ENCODE peak calls at places on chromosomes 7 and 10, in eight cellular contexts. P is lower lobe of right lung, K is heart right ventricle, Z is neural progenitor cell, I is ascending aorta, E is K562, M is uterus, F is mammary epithelial cell. D is an unnamed sample.

GRCh38 chr7:80039255-80039884 is 95.3 kb upstream of the GNAI1 start:
- DNase-seq in P (no peak), K (no peak), Z (no peak), I (no peak), E (no peak), M (no peak), F (no peak), D (no peak)

GRCh38 chr7:105990726-105991465 is 27.8 kb downstream of the CDHR3 start:
- DNase-seq in P (no peak), K (no peak), Z (peak; percentile 63), I (no peak), E (peak; percentile 30), M (peak; percentile 31), F (no peak), D (no peak)

GRCh38 chr7:3862774-3863173 is 561.7 kb downstream of the SDK1 start:
- DNase-seq in P (no peak), K (no peak), Z (peak; percentile 15), I (no peak), E (no peak), M (no peak), F (no peak), D (no peak)

GRCh38 chr7:6656413-6656812 is 19.3 kb downstream of the ZNF316 start:
- DNase-seq in P (no peak), K (no peak), Z (no peak), I (no peak), E (no peak), M (no peak), F (no peak), D (no peak)

GRCh38 chr7:111029574-111030357 is 61.2 kb upstream of the LRRN3 start:
- DNase-seq in P (no peak), K (no peak), Z (no peak), I (no peak), E (peak; percentile 7), M (no peak), F (no peak), D (no peak)

GRCh38 chr10:43037942-43038782 is 38.7 kb upstream of the RET start:
- DNase-seq in P (no peak), K (no peak), Z (no peak), I (peak; percentile 53), E (no peak), M (no peak), F (no peak), D (no peak)

GRCh38 chr7:134395604-134396003 is 63.3 kb downstream of the AKR1B1 start:
- DNase-seq in P (no peak), K (no peak), Z (no peak), I (no peak), E (no peak), M (no peak), F (no peak), D (no peak)

GRCh38 chr10:3455385-3456334 is 283.1 kb upstream of the PITRM1 start:
- DNase-seq in P (no peak), K (no peak), Z (no peak), I (no peak), E (no peak), M (no peak), F (peak; percentile 62), D (no peak)

GRCh38 chr10:72809033-72809432 is 84.5 kb upstream of the OIT3 start:
- DNase-seq in P (no peak), K (no peak), Z (no peak), I (no peak), E (no peak), M (no peak), F (no peak), D (no peak)

GRCh38 chr7:124738639-124739038 is 27.0 kb downstream of the GPR37 start:
- DNase-seq in P (no peak), K (no peak), Z (no peak), I (no peak), E (no peak), M (no peak), F (no peak), D (no peak)

DNA sequence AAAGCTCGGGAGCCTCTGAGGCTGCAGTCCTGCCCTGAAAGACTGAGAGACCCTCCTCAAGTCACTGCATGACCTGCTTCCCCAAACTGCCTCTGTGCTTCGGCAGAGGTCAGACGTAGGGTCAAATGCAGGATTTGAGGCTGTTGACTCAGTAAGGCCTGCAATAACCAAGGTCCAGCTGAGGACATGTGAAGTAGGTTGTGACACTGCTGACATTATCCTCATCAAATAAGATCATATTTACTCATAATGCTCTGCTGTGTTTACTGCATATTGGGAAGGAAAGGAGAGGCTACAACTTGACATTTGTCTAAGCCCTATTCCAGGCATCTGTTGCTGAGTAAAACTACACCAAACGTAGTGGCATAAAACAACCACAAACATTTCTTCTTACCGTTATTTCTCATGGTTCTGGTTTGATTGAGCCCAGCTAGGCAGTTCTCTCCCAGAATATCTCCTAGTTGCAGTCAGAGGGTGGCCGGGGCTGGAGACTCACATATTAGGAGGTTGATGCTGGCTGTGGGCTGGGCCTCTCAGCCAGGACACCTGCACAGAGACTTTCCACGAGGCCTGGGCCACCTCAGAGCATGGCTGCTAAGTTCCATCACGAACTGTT is 122.1 kb upstream of the STK17A start:
- DNase-seq in P (no peak), K (no peak), Z (no peak), I (no peak), E (no peak), M (no peak), F (no peak), D (no peak)
- H3K27me3 ChIP-seq in P (peaks cover 4% of the 10 kb centered on the region), K (no peaks in the 10 kb centered on the region), Z (no peaks in the 10 kb centered on the region), I (no peaks in the 10 kb centered on the region), E (peaks cover 47% of the 10 kb centered on the region), M (no peaks in the 10 kb centered on the region), F (no peaks in the 10 kb centered on the region), D (no peaks in the 10 kb centered on the region)

DNA sequence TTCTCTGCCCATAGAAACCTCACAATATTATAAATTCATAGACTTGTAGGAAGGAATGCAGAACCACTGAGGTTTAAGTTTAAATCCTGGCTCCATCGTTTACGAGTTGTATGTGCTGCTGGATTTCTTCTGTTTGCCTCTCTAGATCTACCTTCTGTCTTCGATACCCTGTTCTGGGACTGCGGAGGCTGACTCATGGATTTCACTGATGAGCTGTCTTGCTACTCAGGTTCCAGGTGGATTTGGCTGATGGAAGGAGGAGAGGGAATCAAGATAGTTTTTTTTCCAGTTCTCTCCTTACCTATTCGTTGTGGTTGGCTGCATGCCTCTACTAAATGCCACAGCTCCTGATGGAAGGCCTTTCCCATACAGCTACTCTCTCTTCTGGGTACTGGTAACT is 375.8 kb downstream of the REEP3 start:
- DNase-seq in P (no peak), K (no peak), Z (no peak), I (no peak), E (no peak), M (no peak), F (no peak), D (no peak)
- TF ChIP-seq CTCF in P (no peak), K (no peak), Z (no peak), I (no peak), E (no peak), M (no peak), F (no peak), D (no peak)

GRCh38 chr7:1349351-1349761 is 109.9 kb downstream of the MICALL2 start:
- DNase-seq in P (peak; percentile 28), K (no peak), Z (no peak), I (no peak), E (no peak), M (no peak), F (no peak), D (no peak)

GRCh38 chr7:1348096-1348835 is 111.0 kb downstream of the MICALL2 start:
- DNase-seq in P (peak; percentile 28), K (no peak), Z (no peak), I (no peak), E (no peak), M (no peak), F (no peak), D (no peak)

GRCh38 chr7:1346533-1346805 is 112.8 kb downstream of the MICALL2 start:
- DNase-seq in P (peak; percentile 35), K (no peak), Z (no peak), I (no peak), E (no peak), M (no peak), F (no peak), D (no peak)

GRCh38 chr7:1346851-1347250 is 112.4 kb downstream of the MICALL2 start:
- DNase-seq in P (peak; percentile 35), K (no peak), Z (no peak), I (no peak), E (no peak), M (no peak), F (no peak), D (no peak)

GRCh38 chr7:1348836-1349335 is 110.4 kb downstream of the MICALL2 start:
- DNase-seq in P (peak; percentile 11), K (no peak), Z (no peak), I (no peak), E (no peak), M (no peak), F (no peak), D (no peak)
- H3K27me3 ChIP-seq in P (peaks cover 59% of the 10 kb centered on the region), K (peaks cover 62% of the 10 kb centered on the region), Z (no peaks in the 10 kb centered on the region), I (no peaks in the 10 kb centered on the region), E (peaks cover 81% of the 10 kb centered on the region), M (no peaks in the 10 kb centered on the region), F (peaks cover 4% of the 10 kb centered on the region), D (no peaks in the 10 kb centered on the region)

GRCh38 chr10:132004052-132004451 is 22.3 kb upstream of the BNIP3 start:
- DNase-seq in P (no peak), K (no peak), Z (no peak), I (no peak), E (no peak), M (no peak), F (no peak), D (no peak)

GRCh38 chr10:131998845-131999681 is 17.3 kb upstream of the BNIP3 start:
- DNase-seq in P (no peak), K (no peak), Z (no peak), I (no peak), E (peak; percentile 52), M (no peak), F (no peak), D (no peak)

GRCh38 chr10:132002004-132002403 is 20.3 kb upstream of the BNIP3 start:
- DNase-seq in P (no peak), K (no peak), Z (no peak), I (no peak), E (no peak), M (no peak), F (no peak), D (no peak)

GRCh38 chr10:132003286-132003924 is 21.7 kb upstream of the BNIP3 start:
- DNase-seq in P (no peak), K (no peak), Z (no peak), I (no peak), E (no peak), M (no peak), F (no peak), D (no peak)

GRCh38 chr10:132001238-132001977 is 19.7 kb upstream of the BNIP3 start:
- DNase-seq in P (peak; percentile 72), K (no peak), Z (no peak), I (no peak), E (peak; percentile 63), M (no peak), F (no peak), D (peak; percentile 26)
- TF ChIP-seq CTCF in P (no peak), K (peak; percentile 8), Z (peak; percentile 13), I (no peak), E (no peak), M (no peak), F (peak; percentile 48), D (no peak)

DNA sequence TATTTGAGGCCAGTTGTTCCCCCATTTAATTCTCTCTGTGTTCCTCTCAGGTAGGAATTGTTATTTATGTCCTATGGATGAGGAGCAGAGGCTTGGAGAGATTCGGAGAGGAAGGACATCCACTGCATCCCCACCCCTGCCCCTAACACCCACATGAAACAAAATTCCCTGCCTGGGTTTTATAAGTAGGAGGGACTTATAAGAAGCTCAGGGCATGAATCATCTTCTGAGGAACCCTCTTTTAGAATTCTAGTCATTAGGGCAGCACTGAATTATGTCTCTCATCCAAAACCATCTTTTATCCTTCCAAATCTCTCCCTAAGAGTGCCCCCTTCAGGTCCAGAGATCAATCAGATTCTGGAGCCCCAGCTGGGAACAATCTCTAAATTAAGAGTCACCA is 5.0 kb downstream of the CHAT start:
- DNase-seq in P (no peak), K (no peak), Z (no peak), I (no peak), E (no peak), M (no peak), F (no peak), D (no peak)
- H3K27me3 ChIP-seq in P (peaks cover 42% of the 10 kb centered on the region), K (peaks cover 61% of the 10 kb centered on the region), Z (peaks cover 61% of the 10 kb centered on the region), I (no peaks in the 10 kb centered on the region), E (peaks cover 49% of the 10 kb centered on the region), M (no peaks in the 10 kb centered on the region), F (peaks cover 12% of the 10 kb centered on the region), D (no peaks in the 10 kb centered on the region)